ENCODE peak calls at places on chromosomes 16 and 17, in four cellular contexts. X is thoracic aorta, Y is A549, Z is Caco-2. O is an unnamed sample. For H3K4me1, the result is how much of the 10 kb centered on the place peaks cover.

GRCh38 chr16:30186782-30187555 is 3.6 kb downstream of the CORO1A start:
- DNase-seq in X (no peak), Y (peak), Z (no peak), O (peak)

GRCh38 chr17:48519427-48519826 is 11.4 kb downstream of the HOXB1 start:
- DNase-seq in X (no peak), Y (no peak), Z (no peak), O (no peak)

GRCh38 chr17:27294689-27295630 is 1.0 kb downstream of the WSB1 start:
- DNase-seq in X (no peak), Y (peak), Z (peak), O (peak)

GRCh38 chr16:66007717-66008116 is 358.8 kb upstream of the CDH5 start:
- DNase-seq in X (no peak), Y (no peak), Z (no peak), O (no peak)

GRCh38 chr16:49472598-49472997 is 99.0 kb downstream of the C16orf78 start:
- DNase-seq in X (no peak), Y (no peak), Z (no peak), O (no peak)

GRCh38 chr16:14667347-14668266 is 26.5 kb downstream of the PLA2G10 start:
- DNase-seq in X (no peak), Y (no peak), Z (no peak), O (no peak)

GRCh38 chr16:15948532-15949209 is 745 bp upstream of the ABCC1 start:
- DNase-seq in X (no peak), Y (no peak), Z (no peak), O (no peak)

GRCh38 chr17:8152981-8153549 is 861 bp upstream of the PER1 start:
- DNase-seq in X (no peak), Y (no peak), Z (no peak), O (no peak)

GRCh38 chr16:11700264-11701029 is 32.2 kb downstream of the SNN start:
- DNase-seq in X (no peak), Y (no peak), Z (no peak), O (no peak)

GRCh38 chr16:19753815-19754643 is 36.0 kb downstream of the IQCK start:
- DNase-seq in X (no peak), Y (peak), Z (no peak), O (peak)

GRCh38 chr17:48522031-48522593 is 8.7 kb downstream of the HOXB1 start:
- DNase-seq in X (no peak), Y (peak), Z (peak), O (peak)

GRCh38 chr16:30535777-30536190 is 1.1 kb upstream of the ZNF747 start:
- DNase-seq in X (no peak), Y (peak), Z (peak), O (peak)

GRCh38 chr16:19841184-19841583 is 43.5 kb downstream of the GPRC5B start:
- DNase-seq in X (no peak), Y (no peak), Z (no peak), O (no peak)

GRCh38 chr16:4385789-4386451 is 14.3 kb downstream of the VASN start:
- DNase-seq in X (no peak), Y (no peak), Z (no peak), O (no peak)

GRCh38 chr16:24758373-24758772 is 28.9 kb downstream of the TNRC6A start:
- DNase-seq in X (no peak), Y (no peak), Z (no peak), O (no peak)

GRCh38 chr16:75420987-75421819 is 12.1 kb downstream of the CFDP1 start:
- DNase-seq in X (no peak), Y (peak), Z (no peak), O (peak)

GRCh38 chr17:65323055-65323454 is 185.9 kb downstream of the RGS9 start:
- DNase-seq in X (no peak), Y (peak), Z (no peak), O (no peak)

GRCh38 chr17:71970312-71970711 is 150.5 kb upstream of the SOX9 start:
- DNase-seq in X (no peak), Y (peak), Z (no peak), O (no peak)

GRCh38 chr16:23014592-23014991 is 134.7 kb downstream of the USP31 start:
- DNase-seq in X (no peak), Y (peak), Z (no peak), O (no peak)

GRCh38 chr17:32723310-32723955 is 153.5 kb downstream of the MYO1D start:
- DNase-seq in X (no peak), Y (no peak), Z (no peak), O (no peak)

GRCh38 chr17:37107406-37108083 is 158.8 kb downstream of the AATF start:
- DNase-seq in X (no peak), Y (no peak), Z (no peak), O (peak)

GRCh38 chr17:16491131-16491702 is 776 bp downstream of the LRRC75A start:
- DNase-seq in X (no peak), Y (no peak), Z (no peak), O (peak)

GRCh38 chr16:57133911-57134310 is 41.5 kb downstream of the CPNE2 start:
- DNase-seq in X (no peak), Y (no peak), Z (no peak), O (no peak)

GRCh38 chr16:25256821-25257503 is 683 bp downstream of the ZKSCAN2 start:
- DNase-seq in X (no peak), Y (peak), Z (peak), O (peak)

GRCh38 chr16:69563605-69564580 is 1.9 kb upstream of the NFAT5 start:
- DNase-seq in X (no peak), Y (peak), Z (no peak), O (no peak)

DNA sequence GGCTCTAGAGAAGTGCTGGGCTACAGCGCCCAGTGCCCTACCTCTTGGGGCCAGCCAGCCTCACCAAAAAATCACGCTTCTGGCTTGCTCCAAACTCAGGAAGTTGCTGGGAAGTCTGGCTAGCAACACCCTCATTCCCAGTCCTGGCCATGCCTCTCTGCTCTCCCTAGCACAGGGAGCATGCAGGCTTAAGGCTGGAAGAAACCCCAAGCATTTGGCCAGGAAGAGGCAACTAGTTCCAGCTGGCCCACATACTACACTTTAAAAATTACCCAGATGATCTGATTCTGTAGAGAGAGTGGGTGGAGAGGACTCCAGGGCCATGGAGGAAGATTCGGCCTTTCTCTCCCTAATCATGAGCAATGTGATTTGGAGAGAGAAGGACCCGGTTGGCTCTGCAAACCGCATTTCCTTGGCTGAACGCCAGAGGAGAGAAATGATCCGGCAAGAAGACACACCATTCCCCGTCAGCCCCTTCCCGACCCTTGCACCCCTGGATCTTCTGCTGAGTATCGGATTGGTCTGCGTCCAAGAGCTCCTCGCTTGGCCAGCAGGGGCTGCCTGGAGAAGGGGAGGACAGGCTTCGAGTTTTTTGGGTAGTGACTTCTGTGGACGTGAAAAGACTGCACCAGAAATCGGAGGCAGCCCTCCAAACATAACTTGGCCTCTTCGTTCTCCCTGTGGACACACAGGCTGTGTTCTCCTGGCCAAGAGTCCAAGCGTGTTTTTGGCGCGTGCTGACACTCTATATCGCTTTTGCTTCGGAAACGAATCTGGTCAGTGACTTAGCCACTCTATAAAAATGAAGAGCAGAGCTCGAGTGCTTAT is 406.3 kb downstream of the WWOX start:
- DNase-seq in X (peak), Y (no peak), Z (peak), O (no peak)
- TF ChIP-seq CTCF in X (peak), Y (no peak), Z (no peak), O (peak)

DNA sequence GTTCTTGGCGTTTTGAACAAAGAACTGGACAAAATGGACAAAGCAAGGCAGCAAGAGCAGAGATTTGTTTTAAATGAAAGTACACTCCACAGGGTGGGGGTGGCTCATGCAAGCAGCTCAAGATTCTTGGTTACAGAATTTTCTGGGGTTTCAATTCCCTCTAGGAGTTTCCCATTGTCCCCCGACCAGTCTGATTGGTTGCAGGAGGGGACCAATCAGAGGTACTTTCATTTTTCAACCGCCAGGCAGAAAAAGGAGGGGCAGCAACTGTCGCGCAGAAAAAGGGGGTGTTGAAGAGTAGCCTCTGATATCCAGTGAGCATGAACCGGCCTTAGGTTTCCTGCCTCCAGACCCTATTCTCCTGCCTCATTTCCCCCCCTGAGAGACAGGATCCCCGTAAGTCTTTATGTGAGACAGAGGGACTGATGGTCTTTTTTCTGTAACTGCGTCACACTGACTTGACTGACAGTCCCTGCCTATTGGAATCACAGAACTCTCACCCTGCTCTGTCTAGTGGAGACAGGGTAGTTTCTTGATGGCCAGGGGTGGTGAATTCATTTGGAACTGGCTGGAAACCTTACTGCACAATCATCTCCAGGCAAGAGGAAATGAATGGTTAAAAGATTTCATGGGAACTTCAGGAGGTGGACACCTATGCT is 59.4 kb upstream of the ALOX12 start:
- DNase-seq in X (no peak), Y (no peak), Z (no peak), O (no peak)
- H3K4me3 ChIP-seq in X (peak), Y (no peak), Z (peak), O (no peak)

GRCh38 chr17:17844500-17844899 is 7.7 kb upstream of the SREBF1 start:
- DNase-seq in X (no peak), Y (no peak), Z (no peak), O (no peak)

GRCh38 chr17:17846645-17847044 is 9.9 kb upstream of the SREBF1 start:
- DNase-seq in X (no peak), Y (no peak), Z (no peak), O (no peak)

GRCh38 chr17:17845046-17845775 is 8.4 kb upstream of the SREBF1 start:
- DNase-seq in X (no peak), Y (no peak), Z (no peak), O (no peak)

GRCh38 chr17:17847102-17847501 is 10.3 kb upstream of the SREBF1 start:
- DNase-seq in X (no peak), Y (no peak), Z (no peak), O (no peak)

DNA sequence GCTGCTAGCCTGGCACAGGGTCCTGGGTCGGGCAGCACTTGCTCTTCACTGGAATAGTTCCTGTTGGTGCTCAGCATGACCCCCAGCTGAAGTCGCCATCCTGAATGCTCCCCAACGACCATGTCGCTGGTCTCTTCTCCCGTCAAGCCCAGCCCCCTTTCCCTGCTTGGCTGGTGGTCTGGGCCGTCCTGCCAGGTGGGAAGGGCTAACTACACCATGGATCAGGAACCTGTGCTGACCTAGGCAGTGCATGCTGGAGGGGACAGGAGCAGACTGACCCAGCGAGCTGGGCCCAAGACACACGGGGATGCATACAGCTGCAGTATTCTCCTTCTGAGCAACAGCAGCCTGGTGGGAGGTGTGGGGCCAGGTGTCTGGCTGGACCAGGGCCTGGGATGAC is 9.2 kb upstream of the SREBF1 start:
- DNase-seq in X (no peak), Y (no peak), Z (no peak), O (no peak)
- H3K4me1 ChIP-seq in X (under half), Y (under half), Z (under half), O (under half)

GRCh38 chr17:76547183-76547641 is 7.4 kb downstream of the PRCD start:
- DNase-seq in X (no peak), Y (peak), Z (no peak), O (peak)
- TF ChIP-seq CTCF in X (peak), Y (peak), Z (peak), O (peak)

GRCh38 chr16:72112452-72112792 is 18.8 kb downstream of the DHX38 start:
- DNase-seq in X (no peak), Y (no peak), Z (no peak), O (no peak)

GRCh38 chr16:72112906-72113615 is 19.4 kb downstream of the DHX38 start:
- DNase-seq in X (no peak), Y (no peak), Z (no peak), O (no peak)

GRCh38 chr16:72110662-72111615 is 17.3 kb downstream of the DHX38 start:
- DNase-seq in X (no peak), Y (no peak), Z (no peak), O (no peak)

GRCh38 chr16:72111653-72112451 is 18.2 kb downstream of the DHX38 start:
- DNase-seq in X (no peak), Y (no peak), Z (no peak), O (no peak)

GRCh38 chr16:72113616-72113945 is 19.9 kb downstream of the DHX38 start:
- DNase-seq in X (no peak), Y (no peak), Z (no peak), O (no peak)
- H3K4me3 ChIP-seq in X (no peak), Y (no peak), Z (no peak), O (no peak)

DNA sequence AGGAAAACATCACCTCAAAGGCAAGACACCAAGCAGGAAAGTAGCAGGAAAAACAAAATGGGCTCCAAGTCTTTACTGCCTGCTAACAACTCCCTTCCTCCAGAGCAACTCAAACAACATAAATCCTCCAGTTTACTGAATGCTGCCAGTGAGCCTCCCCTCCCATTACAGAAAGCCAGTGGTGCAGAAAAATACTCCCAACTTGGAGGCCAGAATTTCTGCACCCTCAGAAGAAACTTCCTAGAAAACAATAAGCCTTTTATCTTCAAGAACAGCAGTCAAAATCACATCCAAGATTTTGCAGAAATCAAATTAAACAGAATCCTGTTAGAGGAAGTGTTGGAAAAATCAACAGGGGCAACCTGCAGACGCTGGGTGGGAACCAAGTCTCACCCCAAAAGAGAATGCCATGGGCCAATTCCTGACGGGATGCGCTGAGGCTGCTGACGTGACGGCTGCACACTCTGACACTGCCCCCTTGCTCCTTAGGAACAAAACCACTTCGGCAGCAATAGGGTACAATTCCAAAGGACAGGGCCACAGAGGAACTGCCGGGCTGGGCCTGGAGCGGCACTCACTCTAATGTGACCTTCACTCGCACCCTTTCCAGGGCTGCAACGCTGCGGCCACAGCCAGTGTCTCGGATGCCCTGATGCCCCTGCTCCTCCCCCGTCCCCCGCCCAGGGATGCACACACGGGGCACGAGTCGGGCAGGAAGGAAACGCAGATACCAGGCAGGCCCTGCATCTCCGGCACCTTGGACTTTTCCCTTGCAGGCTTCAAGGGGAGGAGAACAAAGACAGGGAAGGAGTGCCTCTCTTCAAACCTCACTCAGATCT is 2.6 kb downstream of the PITPNA start:
- DNase-seq in X (no peak), Y (no peak), Z (no peak), O (no peak)
- H3K4me1 ChIP-seq in X (under half), Y (under half), Z (under half), O (under half)

GRCh38 chr16:2046125-2046888 is 1.3 kb downstream of the NTHL1 start:
- DNase-seq in X (no peak), Y (no peak), Z (no peak), O (no peak)

GRCh38 chr16:2044541-2044940 is 3.1 kb downstream of the NTHL1 start:
- DNase-seq in X (no peak), Y (no peak), Z (no peak), O (no peak)

GRCh38 chr16:2048116-2048543 is 345 bp downstream of the TSC2 start:
- DNase-seq in X (no peak), Y (no peak), Z (no peak), O (no peak)

GRCh38 chr16:2046889-2047329 is 725 bp downstream of the NTHL1 start:
- DNase-seq in X (no peak), Y (no peak), Z (no peak), O (no peak)

GRCh38 chr16:2047330-2048115 is at the start of the genes NTHL1 and TSC2:
- DNase-seq in X (peak), Y (peak), Z (peak), O (peak)
- TF ChIP-seq CTCF in X (peak), Y (peak), Z (peak), O (peak)

DNA sequence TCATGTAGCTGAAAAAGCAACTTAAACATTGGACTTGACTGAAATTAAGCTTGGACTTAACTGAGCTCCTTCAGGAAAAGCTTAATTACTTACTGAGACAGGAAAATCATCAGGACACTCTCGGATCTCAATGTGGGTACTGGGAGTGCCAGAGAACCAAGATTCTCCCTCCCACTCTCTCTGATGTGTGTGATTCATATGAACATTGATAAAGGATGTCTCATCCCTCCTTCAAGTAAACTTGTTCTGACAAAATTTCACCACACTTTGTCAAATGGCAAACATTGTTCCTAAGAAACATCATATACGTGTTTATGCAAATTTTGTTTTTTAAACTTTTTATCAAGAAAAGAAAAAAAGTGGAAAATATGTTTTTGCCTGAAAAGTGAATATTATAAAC is 4.1 kb upstream of the SLFN5 start:
- DNase-seq in X (no peak), Y (peak), Z (no peak), O (peak)
- H3K4me3 ChIP-seq in X (no peak), Y (no peak), Z (no peak), O (no peak)

GRCh38 chr17:39755550-39756375 is 18.0 kb downstream of the GRB7 start:
- DNase-seq in X (no peak), Y (no peak), Z (no peak), O (no peak)
- H3K4me1 ChIP-seq in X (under half), Y (under half), Z (under half), O (under half)

O was measured in cardiac muscle cell.